ENCODE peak calls at places on chromosomes 5 and 9, in nine cellular contexts. One of them, this sample, is unnamed.

GRCh38 chr5:64569880-64570279 is 64.1 kb downstream of the RGS7BP start:
- DNase-seq in esophagus squamous epithelium: no peak
- DNase-seq in CD8-positive, alpha-beta T cell: no peak
- DNase-seq in left lung: no peak
- DNase-seq in stomach: no peak
- DNase-seq in endothelial cell: no peak
- DNase-seq in GM20000: no peak
- DNase-seq in fibroblast of pulmonary artery: no peak
- DNase-seq in NB4: no peak
- DNase-seq in this sample: no peak

GRCh38 chr9:126357074-126357473 is 30.4 kb downstream of the MVB12B start:
- DNase-seq in esophagus squamous epithelium: no peak
- DNase-seq in CD8-positive, alpha-beta T cell: no peak
- DNase-seq in left lung: no peak
- DNase-seq in stomach: no peak
- DNase-seq in endothelial cell: no peak
- DNase-seq in GM20000: no peak
- DNase-seq in fibroblast of pulmonary artery: no peak
- DNase-seq in NB4: no peak
- DNase-seq in this sample: no peak

GRCh38 chr9:127876764-127877562 is 512 bp downstream of the AK1 start:
- DNase-seq in esophagus squamous epithelium: no peak
- DNase-seq in CD8-positive, alpha-beta T cell: no peak
- DNase-seq in left lung: no peak
- DNase-seq in stomach: no peak
- DNase-seq in endothelial cell: no peak
- DNase-seq in GM20000: no peak
- DNase-seq in fibroblast of pulmonary artery: peak; percentile 20
- DNase-seq in NB4: no peak
- DNase-seq in this sample: no peak

GRCh38 chr9:3480353-3480655 is 45.5 kb downstream of the RFX3 start:
- DNase-seq in esophagus squamous epithelium: no peak
- DNase-seq in CD8-positive, alpha-beta T cell: no peak
- DNase-seq in left lung: no peak
- DNase-seq in stomach: no peak
- DNase-seq in endothelial cell: no peak
- DNase-seq in GM20000: no peak
- DNase-seq in fibroblast of pulmonary artery: no peak
- DNase-seq in NB4: no peak
- DNase-seq in this sample: no peak

GRCh38 chr5:133192716-133193115 is 140.9 kb downstream of the HSPA4 start:
- DNase-seq in esophagus squamous epithelium: no peak
- DNase-seq in CD8-positive, alpha-beta T cell: no peak
- DNase-seq in left lung: no peak
- DNase-seq in stomach: no peak
- DNase-seq in endothelial cell: no peak
- DNase-seq in GM20000: no peak
- DNase-seq in fibroblast of pulmonary artery: no peak
- DNase-seq in NB4: no peak
- DNase-seq in this sample: no peak

GRCh38 chr9:694499-695154 is 146.9 kb upstream of the DMRT1 start:
- DNase-seq in esophagus squamous epithelium: no peak
- DNase-seq in CD8-positive, alpha-beta T cell: no peak
- DNase-seq in left lung: no peak
- DNase-seq in stomach: no peak
- DNase-seq in endothelial cell: no peak
- DNase-seq in GM20000: no peak
- DNase-seq in fibroblast of pulmonary artery: peak; percentile 86
- DNase-seq in NB4: no peak
- DNase-seq in this sample: no peak

GRCh38 chr9:16246785-16247184 is 623.7 kb downstream of the BNC2 start:
- DNase-seq in esophagus squamous epithelium: no peak
- DNase-seq in CD8-positive, alpha-beta T cell: no peak
- DNase-seq in left lung: no peak
- DNase-seq in stomach: no peak
- DNase-seq in endothelial cell: no peak
- DNase-seq in GM20000: no peak
- DNase-seq in fibroblast of pulmonary artery: no peak
- DNase-seq in NB4: no peak
- DNase-seq in this sample: no peak

GRCh38 chr5:176741566-176742211 is 68.7 kb upstream of the UNC5A start:
- DNase-seq in esophagus squamous epithelium: no peak
- DNase-seq in CD8-positive, alpha-beta T cell: no peak
- DNase-seq in left lung: no peak
- DNase-seq in stomach: peak; percentile 10
- DNase-seq in endothelial cell: peak; percentile 3
- DNase-seq in GM20000: no peak
- DNase-seq in fibroblast of pulmonary artery: no peak
- DNase-seq in NB4: no peak
- DNase-seq in this sample: no peak

GRCh38 chr9:119761737-119762136 is 392.5 kb upstream of the BRINP1 start:
- DNase-seq in esophagus squamous epithelium: no peak
- DNase-seq in CD8-positive, alpha-beta T cell: no peak
- DNase-seq in left lung: no peak
- DNase-seq in stomach: no peak
- DNase-seq in endothelial cell: no peak
- DNase-seq in GM20000: no peak
- DNase-seq in fibroblast of pulmonary artery: no peak
- DNase-seq in NB4: no peak
- DNase-seq in this sample: no peak

GRCh38 chr9:79657891-79658290 is 86.1 kb downstream of the TLE4 start:
- DNase-seq in esophagus squamous epithelium: no peak
- DNase-seq in CD8-positive, alpha-beta T cell: no peak
- DNase-seq in left lung: no peak
- DNase-seq in stomach: no peak
- DNase-seq in endothelial cell: no peak
- DNase-seq in GM20000: no peak
- DNase-seq in fibroblast of pulmonary artery: no peak
- DNase-seq in NB4: no peak
- DNase-seq in this sample: no peak

GRCh38 chr9:71941998-71942567 is 30.6 kb downstream of the C9orf85 start:
- DNase-seq in esophagus squamous epithelium: no peak
- DNase-seq in CD8-positive, alpha-beta T cell: no peak
- DNase-seq in left lung: no peak
- DNase-seq in stomach: no peak
- DNase-seq in endothelial cell: no peak
- DNase-seq in GM20000: no peak
- DNase-seq in fibroblast of pulmonary artery: no peak
- DNase-seq in NB4: no peak
- DNase-seq in this sample: no peak

GRCh38 chr5:88049737-88050136 is 218.9 kb downstream of the TMEM161B start:
- DNase-seq in esophagus squamous epithelium: no peak
- DNase-seq in CD8-positive, alpha-beta T cell: no peak
- DNase-seq in left lung: no peak
- DNase-seq in stomach: no peak
- DNase-seq in endothelial cell: no peak
- DNase-seq in GM20000: no peak
- DNase-seq in fibroblast of pulmonary artery: no peak
- DNase-seq in NB4: no peak
- DNase-seq in this sample: no peak

GRCh38 chr5:177233206-177233605 is 70.3 kb downstream of the RAB24 start:
- DNase-seq in esophagus squamous epithelium: no peak
- DNase-seq in CD8-positive, alpha-beta T cell: no peak
- DNase-seq in left lung: no peak
- DNase-seq in stomach: no peak
- DNase-seq in endothelial cell: no peak
- DNase-seq in GM20000: no peak
- DNase-seq in fibroblast of pulmonary artery: no peak
- DNase-seq in NB4: no peak
- DNase-seq in this sample: no peak

GRCh38 chr5:163473613-163474243 is 13.3 kb downstream of the HMMR start:
- DNase-seq in esophagus squamous epithelium: no peak
- DNase-seq in CD8-positive, alpha-beta T cell: no peak
- DNase-seq in left lung: no peak
- DNase-seq in stomach: no peak
- DNase-seq in endothelial cell: no peak
- DNase-seq in GM20000: no peak
- DNase-seq in fibroblast of pulmonary artery: peak; percentile 55
- DNase-seq in NB4: no peak
- DNase-seq in this sample: no peak
- TF ChIP-seq CTCF in esophagus squamous epithelium: no peak
- TF ChIP-seq CTCF in CD8-positive, alpha-beta T cell: peak; percentile 32
- TF ChIP-seq CTCF in left lung: no peak
- TF ChIP-seq CTCF in stomach: peak; percentile 45
- TF ChIP-seq CTCF in endothelial cell: no peak
- TF ChIP-seq CTCF in GM20000: no peak
- TF ChIP-seq CTCF in fibroblast of pulmonary artery: peak; percentile 50
- TF ChIP-seq CTCF in NB4: no peak
- TF ChIP-seq CTCF in this sample: peak; percentile 31

DNA sequence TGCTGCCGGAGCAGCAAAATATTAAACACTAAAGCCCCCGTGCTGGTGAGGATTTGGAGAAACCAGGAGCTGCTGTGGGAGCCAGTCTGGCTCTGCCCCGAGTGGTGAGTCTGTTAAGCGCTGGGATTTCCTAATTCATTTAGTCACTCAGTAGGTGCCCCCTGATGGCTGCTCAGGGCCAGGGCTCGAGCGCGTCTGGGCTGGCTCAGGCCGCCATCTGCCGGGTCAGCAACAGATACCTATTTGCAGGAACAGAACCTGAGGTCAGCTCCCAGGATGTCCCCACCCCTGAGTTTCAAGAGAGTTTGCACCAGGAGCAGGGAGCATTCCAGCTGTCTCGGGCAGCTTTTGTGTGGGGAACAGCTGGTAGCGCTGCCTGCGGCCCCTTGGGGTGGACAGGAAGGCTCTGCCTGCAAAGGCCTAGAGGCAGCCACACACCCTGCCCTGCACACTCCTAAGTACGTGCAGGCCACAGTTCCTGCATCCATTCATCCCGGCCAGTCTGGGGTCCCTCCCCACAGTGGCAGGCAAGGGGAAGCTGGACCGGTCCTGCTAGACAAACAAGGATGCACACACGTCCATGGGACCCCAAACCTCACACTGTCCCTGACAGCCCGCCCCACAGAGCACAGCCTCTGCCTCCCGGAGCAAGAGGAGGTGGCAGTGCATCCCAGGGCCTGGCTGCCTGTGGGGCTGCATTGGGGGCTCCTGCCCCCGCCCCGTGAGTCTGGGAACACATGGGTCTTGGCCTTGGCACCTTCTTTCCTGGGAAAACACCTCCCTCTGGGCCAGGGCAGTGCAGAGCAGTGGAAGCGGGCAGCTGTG is 83.7 kb downstream of the ADAMTS2 start:
- DNase-seq in esophagus squamous epithelium: no peak
- DNase-seq in CD8-positive, alpha-beta T cell: no peak
- DNase-seq in left lung: peak; percentile 64
- DNase-seq in stomach: peak; percentile 17
- DNase-seq in endothelial cell: peak; percentile 65
- DNase-seq in GM20000: no peak
- DNase-seq in fibroblast of pulmonary artery: peak; percentile 33
- DNase-seq in NB4: peak; percentile 56
- DNase-seq in this sample: peak; percentile 8
- TF ChIP-seq CTCF in esophagus squamous epithelium: no peak
- TF ChIP-seq CTCF in CD8-positive, alpha-beta T cell: no peak
- TF ChIP-seq CTCF in left lung: no peak
- TF ChIP-seq CTCF in stomach: no peak
- TF ChIP-seq CTCF in endothelial cell: no peak
- TF ChIP-seq CTCF in GM20000: no peak
- TF ChIP-seq CTCF in fibroblast of pulmonary artery: peak; percentile 18
- TF ChIP-seq CTCF in NB4: peak; percentile 19
- TF ChIP-seq CTCF in this sample: no peak

DNA sequence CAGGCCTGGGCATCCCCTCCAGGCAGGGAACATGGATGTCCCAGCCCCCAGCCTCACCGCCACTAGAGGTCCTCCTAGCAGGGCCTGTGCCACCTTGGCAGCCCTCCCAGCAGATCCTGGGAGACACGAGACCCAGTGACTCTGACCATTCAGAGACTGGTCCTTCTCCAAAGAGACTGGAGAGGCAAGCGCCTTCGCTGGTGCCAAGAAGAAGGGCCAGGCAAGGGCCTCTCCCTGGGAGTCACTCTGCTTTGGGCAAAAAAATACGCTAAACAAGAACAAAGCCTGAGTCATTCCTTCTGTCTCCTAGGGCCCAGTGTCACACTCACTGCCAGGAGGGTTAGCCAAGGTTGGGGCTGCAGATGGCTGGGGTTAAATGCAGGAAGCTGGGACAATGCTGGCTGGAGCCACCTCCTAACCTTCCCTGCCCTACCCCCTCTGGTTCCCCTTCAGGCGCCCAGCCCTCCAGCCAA is 35.3 kb upstream of the SMIM23 start:
- DNase-seq in esophagus squamous epithelium: no peak
- DNase-seq in CD8-positive, alpha-beta T cell: no peak
- DNase-seq in left lung: no peak
- DNase-seq in stomach: no peak
- DNase-seq in endothelial cell: peak; percentile 7
- DNase-seq in GM20000: no peak
- DNase-seq in fibroblast of pulmonary artery: peak; percentile 11
- DNase-seq in NB4: peak; percentile 42
- DNase-seq in this sample: no peak
- TF ChIP-seq CTCF in esophagus squamous epithelium: no peak
- TF ChIP-seq CTCF in CD8-positive, alpha-beta T cell: no peak
- TF ChIP-seq CTCF in left lung: no peak
- TF ChIP-seq CTCF in stomach: no peak
- TF ChIP-seq CTCF in endothelial cell: no peak
- TF ChIP-seq CTCF in GM20000: peak; percentile 12
- TF ChIP-seq CTCF in fibroblast of pulmonary artery: no peak
- TF ChIP-seq CTCF in NB4: peak; percentile 58
- TF ChIP-seq CTCF in this sample: no peak

GRCh38 chr9:107870221-107870620 is 380.7 kb upstream of the KLF4 start:
- DNase-seq in esophagus squamous epithelium: no peak
- DNase-seq in CD8-positive, alpha-beta T cell: no peak
- DNase-seq in left lung: no peak
- DNase-seq in stomach: no peak
- DNase-seq in endothelial cell: no peak
- DNase-seq in GM20000: no peak
- DNase-seq in fibroblast of pulmonary artery: no peak
- DNase-seq in NB4: no peak
- DNase-seq in this sample: no peak

GRCh38 chr9:107874137-107874536 is 384.6 kb upstream of the KLF4 start:
- DNase-seq in esophagus squamous epithelium: no peak
- DNase-seq in CD8-positive, alpha-beta T cell: no peak
- DNase-seq in left lung: no peak
- DNase-seq in stomach: no peak
- DNase-seq in endothelial cell: no peak
- DNase-seq in GM20000: no peak
- DNase-seq in fibroblast of pulmonary artery: no peak
- DNase-seq in NB4: no peak
- DNase-seq in this sample: no peak

GRCh38 chr9:107870927-107871720 is 381.6 kb upstream of the KLF4 start:
- DNase-seq in esophagus squamous epithelium: no peak
- DNase-seq in CD8-positive, alpha-beta T cell: no peak
- DNase-seq in left lung: no peak
- DNase-seq in stomach: no peak
- DNase-seq in endothelial cell: no peak
- DNase-seq in GM20000: no peak
- DNase-seq in fibroblast of pulmonary artery: peak; percentile 14
- DNase-seq in NB4: no peak
- DNase-seq in this sample: no peak

GRCh38 chr9:107874591-107875374 is 385.2 kb upstream of the KLF4 start:
- DNase-seq in esophagus squamous epithelium: no peak
- DNase-seq in CD8-positive, alpha-beta T cell: no peak
- DNase-seq in left lung: no peak
- DNase-seq in stomach: no peak
- DNase-seq in endothelial cell: no peak
- DNase-seq in GM20000: peak; percentile 37
- DNase-seq in fibroblast of pulmonary artery: no peak
- DNase-seq in NB4: peak; percentile 68
- DNase-seq in this sample: no peak

GRCh38 chr9:107872457-107873192 is 383.1 kb upstream of the KLF4 start:
- DNase-seq in esophagus squamous epithelium: no peak
- DNase-seq in CD8-positive, alpha-beta T cell: no peak
- DNase-seq in left lung: no peak
- DNase-seq in stomach: no peak
- DNase-seq in endothelial cell: no peak
- DNase-seq in GM20000: no peak
- DNase-seq in fibroblast of pulmonary artery: no peak
- DNase-seq in NB4: no peak
- DNase-seq in this sample: no peak
- TF ChIP-seq CTCF in esophagus squamous epithelium: no peak
- TF ChIP-seq CTCF in CD8-positive, alpha-beta T cell: no peak
- TF ChIP-seq CTCF in left lung: no peak
- TF ChIP-seq CTCF in stomach: no peak
- TF ChIP-seq CTCF in endothelial cell: no peak
- TF ChIP-seq CTCF in GM20000: no peak
- TF ChIP-seq CTCF in fibroblast of pulmonary artery: no peak
- TF ChIP-seq CTCF in NB4: no peak
- TF ChIP-seq CTCF in this sample: no peak